ENCODE peak calls at places on chromosome 22, in five cellular contexts. B, T, X, L and W are unnamed samples.

GRCh38 chr22:48705159-48705916 is 1122.3 kb downstream of the BRD1 start:
- DNase-seq in B (no peak), T (no peak), X (no peak), L (no peak), W (no peak)

GRCh38 chr22:36405671-36406070 is 17.9 kb upstream of the MYH9 start:
- DNase-seq in B (no peak), T (no peak), X (no peak), L (no peak), W (no peak)

GRCh38 chr22:44371741-44372525 is 59.2 kb upstream of the SHISAL1 start:
- DNase-seq in B (no peak), T (no peak), X (no peak), L (no peak), W (no peak)

GRCh38 chr22:49634006-49634772 is 193.5 kb downstream of the BRD1 start:
- DNase-seq in B (no peak), T (no peak), X (no peak), L (no peak), W (no peak)

GRCh38 chr22:48697694-48698276 is 1129.9 kb downstream of the BRD1 start:
- DNase-seq in B (no peak), T (no peak), X (no peak), L (no peak), W (no peak)

GRCh38 chr22:27804683-27805297 is 3.2 kb upstream of the MN1 start:
- DNase-seq in B (no peak), T (no peak), X (peak), L (peak), W (peak)

GRCh38 chr22:50737728-50738648 is at the start of gene ACR:
- DNase-seq in B (no peak), T (peak), X (no peak), L (no peak), W (peak)

GRCh38 chr22:38694049-38694448 is 6.7 kb downstream of the JOSD1 start:
- DNase-seq in B (no peak), T (no peak), X (no peak), L (no peak), W (no peak)

GRCh38 chr22:40634119-40634903 is 2.2 kb downstream of the MRTFA start:
- DNase-seq in B (no peak), T (no peak), X (no peak), L (peak), W (no peak)
- H3K4me3 ChIP-seq in B (peak), T (peak), X (peak), L (peak), W (peak)

GRCh38 chr22:20965104-20965887 is 1.8 kb upstream of the AIFM3 start:
- DNase-seq in B (no peak), T (no peak), X (no peak), L (no peak), W (no peak)
- H3K4me3 ChIP-seq in B (peak), T (peak), X (no peak), L (peak), W (peak)

GRCh38 chr22:45554861-45555260 is 52.2 kb downstream of the FBLN1 start:
- DNase-seq in B (no peak), T (no peak), X (no peak), L (no peak), W (no peak)
- H3K4me3 ChIP-seq in B (no peak), T (no peak), X (no peak), L (no peak), W (no peak)

DNA sequence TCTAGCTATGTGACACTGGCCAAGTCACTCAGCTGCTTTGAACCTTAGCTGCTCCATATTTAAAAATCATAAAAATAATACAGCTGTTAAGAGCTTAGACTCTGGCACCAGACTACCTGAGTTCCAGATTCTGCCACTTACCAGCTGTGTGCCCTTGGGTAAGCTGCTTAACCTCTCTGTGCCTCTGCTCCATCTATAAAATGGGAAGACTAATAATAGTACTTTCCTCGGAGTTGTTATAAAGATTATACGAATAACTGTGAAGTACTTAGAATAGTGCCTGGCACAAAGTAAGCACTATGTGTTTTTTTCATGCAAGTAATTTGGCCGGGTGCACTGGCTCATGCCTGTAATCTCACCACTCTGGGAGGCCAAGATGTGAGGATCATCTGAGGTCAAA is 1.4 kb downstream of the HDHD5 start:
- DNase-seq in B (no peak), T (no peak), X (no peak), L (no peak), W (no peak)
- H3K4me3 ChIP-seq in B (no peak), T (peak), X (peak), L (no peak), W (no peak)

GRCh38 chr22:33842006-33842354 is 78.3 kb downstream of the LARGE1 start:
- DNase-seq in B (no peak), T (no peak), X (no peak), L (no peak), W (no peak)
- H3K4me3 ChIP-seq in B (no peak), T (no peak), X (no peak), L (no peak), W (no peak)

GRCh38 chr22:42434283-42434682 is 2.1 kb upstream of the NFAM1 start:
- DNase-seq in B (no peak), T (no peak), X (no peak), L (peak), W (no peak)

GRCh38 chr22:42434748-42435425 is 2.7 kb upstream of the NFAM1 start:
- DNase-seq in B (no peak), T (no peak), X (no peak), L (no peak), W (no peak)

GRCh38 chr22:42437488-42438292 is 5.5 kb upstream of the NFAM1 start:
- DNase-seq in B (no peak), T (peak), X (peak), L (peak), W (peak)

GRCh38 chr22:42438293-42438650 is 6.1 kb upstream of the NFAM1 start:
- DNase-seq in B (no peak), T (no peak), X (no peak), L (no peak), W (no peak)

DNA sequence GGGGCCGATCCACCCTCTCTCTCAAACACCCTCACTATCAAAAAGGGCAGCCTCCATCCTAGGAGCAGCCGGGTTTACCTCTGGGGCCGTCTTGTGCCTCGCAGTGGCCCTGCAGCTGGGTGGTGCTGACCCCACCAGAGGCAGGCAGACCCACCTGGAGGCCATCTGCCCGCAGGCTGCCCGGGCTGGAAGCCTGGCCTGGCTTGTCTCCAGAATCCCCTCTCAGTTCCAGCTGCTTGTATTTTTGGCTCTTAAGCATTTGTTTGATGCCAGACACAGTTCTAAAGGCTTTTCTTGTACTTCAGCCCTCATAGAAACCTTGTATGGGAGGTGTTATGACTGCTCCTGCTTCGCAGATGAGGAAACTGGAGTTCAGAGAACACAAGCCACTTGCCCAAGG is 4.2 kb upstream of the NFAM1 start:
- DNase-seq in B (no peak), T (no peak), X (no peak), L (no peak), W (no peak)
- H3K4me3 ChIP-seq in B (no peak), T (no peak), X (no peak), L (no peak), W (no peak)

GRCh38 chr22:35301370-35301874 is 1.7 kb downstream of the TOM1 start:
- DNase-seq in B (no peak), T (peak), X (peak), L (peak), W (no peak)
- H3K4me3 ChIP-seq in B (no peak), T (peak), X (no peak), L (peak), W (no peak)

DNA sequence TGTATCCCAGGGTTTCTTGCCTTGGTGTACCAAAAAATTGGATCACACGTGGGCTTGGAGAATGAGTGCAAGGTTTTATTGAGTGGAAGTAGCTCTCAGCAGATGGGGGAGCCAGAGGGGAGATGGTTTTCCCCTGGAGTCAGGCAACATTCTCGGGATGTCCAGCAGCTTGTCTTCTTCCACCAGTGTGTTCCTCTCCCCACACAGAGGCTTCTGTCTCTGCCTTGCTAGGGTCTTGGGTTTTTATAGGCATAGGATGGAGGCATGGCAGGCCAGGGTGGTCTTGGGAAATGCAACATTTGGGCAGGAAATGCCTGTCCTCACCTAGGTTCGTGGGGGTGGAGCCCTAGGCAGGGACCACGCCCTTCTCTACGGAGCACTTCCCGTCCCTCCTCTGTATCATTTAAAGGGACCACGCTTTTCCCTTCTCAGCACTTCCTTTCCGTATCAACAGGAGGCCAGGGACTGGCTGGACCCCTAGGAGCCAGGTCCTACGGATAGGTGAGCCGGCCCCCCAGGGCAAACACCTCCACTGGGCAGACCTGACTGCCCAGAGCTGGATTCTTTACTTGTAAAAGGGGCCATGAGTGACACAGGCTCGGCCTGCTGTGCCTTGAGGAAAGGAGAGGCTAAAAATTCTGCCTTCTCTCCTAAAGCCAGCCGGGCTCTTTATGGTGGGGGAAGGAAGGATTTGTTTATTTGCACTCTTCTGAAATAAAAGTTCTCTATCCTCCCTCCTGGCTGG is 55.3 kb upstream of the CCDC188 start:
- DNase-seq in B (no peak), T (peak), X (peak), L (peak), W (peak)
- H3K4me3 ChIP-seq in B (peak), T (peak), X (peak), L (peak), W (peak)

GRCh38 chr22:37607912-37608476 is 640 bp upstream of the GGA1 start:
- DNase-seq in B (no peak), T (no peak), X (no peak), L (no peak), W (no peak)

GRCh38 chr22:37609240-37610152 is 862 bp downstream of the GGA1 start:
- DNase-seq in B (no peak), T (no peak), X (no peak), L (peak), W (no peak)

GRCh38 chr22:37608477-37609239 is at the start of gene GGA1:
- DNase-seq in B (peak), T (peak), X (peak), L (peak), W (peak)

GRCh38 chr22:37611202-37611601 is 2.6 kb downstream of the GGA1 start:
- DNase-seq in B (no peak), T (no peak), X (no peak), L (no peak), W (no peak)

GRCh38 chr22:37610480-37611148 is 2.0 kb downstream of the GGA1 start:
- DNase-seq in B (no peak), T (no peak), X (no peak), L (no peak), W (no peak)
- H3K4me3 ChIP-seq in B (no peak), T (peak), X (no peak), L (no peak), W (no peak)

DNA sequence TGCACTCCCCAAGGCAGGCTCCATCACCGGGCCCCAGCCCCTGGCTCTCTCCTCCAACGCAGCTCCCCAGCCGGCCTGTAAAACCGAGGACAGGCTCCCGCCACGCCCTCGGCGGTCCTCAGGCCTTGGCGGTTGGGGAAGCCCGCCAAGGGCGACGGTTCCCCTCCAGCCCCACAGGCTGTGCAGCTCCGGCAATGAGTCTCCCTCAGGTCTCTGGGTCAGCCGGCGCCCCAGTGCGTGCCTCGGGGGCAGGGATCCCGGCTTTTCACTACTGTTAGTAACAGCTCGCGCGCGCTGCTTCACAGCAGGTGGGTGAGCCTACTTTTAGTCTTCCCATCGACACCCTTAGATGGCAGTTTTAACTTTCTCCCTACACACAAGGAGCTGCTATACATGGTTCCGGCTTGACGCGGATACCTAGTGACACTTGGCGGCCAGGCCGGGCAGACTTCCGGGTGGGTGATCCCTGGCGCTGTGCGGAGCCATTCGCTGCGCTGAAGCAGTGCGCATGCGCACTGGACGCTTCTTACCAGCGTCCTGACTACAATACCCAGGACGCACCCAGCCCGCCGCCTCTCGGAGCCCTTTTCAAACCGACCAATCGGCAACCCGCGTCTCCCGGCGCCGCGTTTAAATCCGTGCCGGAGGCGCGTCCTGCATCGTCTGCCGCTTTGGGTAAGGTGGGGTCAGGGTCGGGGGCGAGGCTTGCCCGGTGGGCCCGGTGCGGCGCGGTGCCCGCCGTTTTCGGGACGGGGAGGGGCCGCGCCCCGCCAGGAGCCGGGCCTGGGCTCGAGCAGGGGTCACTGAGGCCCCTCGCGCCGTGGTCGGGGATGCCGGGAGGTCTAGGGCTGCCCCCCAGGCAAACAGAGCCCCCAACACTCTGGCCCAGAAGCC is at the start of gene GTSE1:
- DNase-seq in B (peak), T (peak), X (peak), L (peak), W (peak)
- H3K4me3 ChIP-seq in B (peak), T (peak), X (peak), L (peak), W (peak)